ENCODE peak calls at places on chromosomes 4 and X, in five cellular contexts. F is IMR-90; W is activated CD8-positive, alpha-beta memory T cell treated with anti-CD3 and anti-CD28 coated beads for 48 hours; E is AG20443; A is tibial artery. X is an unnamed sample.
A peak's percentile ranks its signal among the peaks of the same experiment; 100 is the strongest.

GRCh38 chrX:38882894-38883620 is 81.8 kb downstream of the MID1IP1 start:
- DNase-seq in F (peak; percentile 90), E (peak; percentile 81), W (no peak), A (no peak), X (no peak)

GRCh38 chr4:95660719-95661118 is 111.9 kb upstream of the UNC5C start:
- DNase-seq in F (no peak), E (no peak), W (no peak), A (no peak), X (no peak)

GRCh38 chr4:83267121-83267834 is 17.3 kb downstream of the COQ2 start:
- DNase-seq in W (no peak), E (peak; percentile 27), F (peak; percentile 74), A (peak; percentile 77), X (no peak)

GRCh38 chr4:140222175-140222574 is 68.2 kb upstream of the MAML3 start:
- DNase-seq in F (peak; percentile 67), A (no peak), E (no peak), W (no peak), X (no peak)

GRCh38 chr4:85901500-85901899 is 426.6 kb downstream of the ARHGAP24 start:
- DNase-seq in A (no peak), F (peak; percentile 43), E (no peak), W (no peak), X (no peak)

GRCh38 chrX:69501433-69501832 is 2.7 kb upstream of the NALF2 start:
- DNase-seq in A (no peak), W (no peak), E (no peak), F (no peak), X (no peak)

GRCh38 chrX:37405954-37406353 is 56.8 kb downstream of the PRRG1 start:
- DNase-seq in W (no peak), E (no peak), A (no peak), F (peak; percentile 70), X (no peak)

GRCh38 chr4:55884093-55884850 is 30.8 kb downstream of the EXOC1 start:
- DNase-seq in F (no peak), A (no peak), E (no peak), W (no peak), X (no peak)

GRCh38 chr4:128060130-128060619 is 937 bp upstream of the LARP1B start:
- DNase-seq in E (peak; percentile 12), A (no peak), F (peak; percentile 6), W (no peak), X (no peak)

GRCh38 chr4:105840426-105841174 is 54.7 kb upstream of the NPNT start:
- DNase-seq in A (no peak), W (no peak), F (no peak), E (no peak), X (no peak)

X was measured in lower leg skin.